ENCODE peak calls at places on chromosome 10, in nine cellular contexts. U, F, W, N, O, T, V, P and Y are unnamed samples.

GRCh38 chr10:60549686-60550085 is 160.0 kb upstream of the ANK3 start:
- DNase-seq in U (no peak), F (no peak), W (peak), N (no peak), O (peak), T (no peak), V (no peak), P (no peak), Y (no peak)

GRCh38 chr10:22557321-22557720 is 157.1 kb downstream of the PIP4K2A start:
- DNase-seq in U (no peak), F (no peak), W (no peak), N (no peak), O (no peak), T (no peak), V (no peak), P (no peak), Y (no peak)

GRCh38 chr10:45594276-45595157 is 78.1 kb downstream of the ZFAND4 start:
- DNase-seq in U (peak), F (peak), W (peak), N (peak), O (peak), T (peak), V (peak), P (peak), Y (peak)

GRCh38 chr10:85934586-85934985 is 432.0 kb downstream of the GRID1 start:
- DNase-seq in U (no peak), F (no peak), W (no peak), N (no peak), O (no peak), T (no peak), V (no peak), P (no peak), Y (no peak)

GRCh38 chr10:97169911-97170693 is 15.7 kb downstream of the SLIT1 start:
- DNase-seq in U (no peak), F (no peak), W (no peak), N (no peak), O (no peak), T (peak), V (no peak), P (no peak), Y (no peak)

GRCh38 chr10:52437205-52437646 is 123.1 kb downstream of the DKK1 start:
- DNase-seq in U (no peak), F (no peak), W (no peak), N (peak), O (no peak), T (no peak), V (no peak), P (no peak), Y (no peak)

GRCh38 chr10:58781873-58782488 is 269.3 kb downstream of the BICC1 start:
- DNase-seq in U (no peak), F (peak), W (peak), N (peak), O (peak), T (no peak), V (no peak), P (no peak), Y (peak)

GRCh38 chr10:61463035-61463909 is 10.1 kb upstream of the TMEM26 start:
- DNase-seq in U (no peak), F (no peak), W (no peak), N (no peak), O (no peak), T (no peak), V (no peak), P (no peak), Y (no peak)

GRCh38 chr10:18075881-18076280 is 64.3 kb upstream of the CACNB2 start:
- DNase-seq in U (no peak), F (no peak), W (no peak), N (no peak), O (no peak), T (no peak), V (peak), P (no peak), Y (no peak)

GRCh38 chr10:3487228-3487627 is 297.8 kb downstream of the KLF6 start:
- DNase-seq in U (no peak), F (no peak), W (no peak), N (no peak), O (no peak), T (no peak), V (no peak), P (no peak), Y (no peak)